ENCODE peak calls at places on chromosomes 11 and 22, in six cellular contexts. One of them, this sample, is unnamed.

GRCh38 chr11:12867531-12867930 is 141.6 kb upstream of the RASSF10 start:
- DNase-seq in right lobe of liver: no peak
- DNase-seq in A549: no peak
- DNase-seq in tibial nerve: no peak
- DNase-seq in fibroblast of lung: no peak
- DNase-seq in AG04450: no peak
- DNase-seq in this sample: no peak

GRCh38 chr22:41028841-41029240 is 63.6 kb upstream of the EP300 start:
- DNase-seq in right lobe of liver: no peak
- DNase-seq in A549: peak; percentile 31
- DNase-seq in tibial nerve: no peak
- DNase-seq in fibroblast of lung: peak; percentile 94
- DNase-seq in AG04450: peak; percentile 78
- DNase-seq in this sample: no peak

GRCh38 chr11:12812849-12813248 is 138.6 kb downstream of the TEAD1 start:
- DNase-seq in right lobe of liver: no peak
- DNase-seq in A549: no peak
- DNase-seq in tibial nerve: no peak
- DNase-seq in fibroblast of lung: peak; percentile 50
- DNase-seq in AG04450: no peak
- DNase-seq in this sample: no peak

GRCh38 chr11:119578466-119579220 is 150.4 kb downstream of the NECTIN1 start:
- DNase-seq in right lobe of liver: no peak
- DNase-seq in A549: no peak
- DNase-seq in tibial nerve: no peak
- DNase-seq in fibroblast of lung: no peak
- DNase-seq in AG04450: no peak
- DNase-seq in this sample: no peak

GRCh38 chr22:32063701-32064100 is 20.6 kb downstream of the SLC5A1 start:
- DNase-seq in right lobe of liver: no peak
- DNase-seq in A549: no peak
- DNase-seq in tibial nerve: no peak
- DNase-seq in fibroblast of lung: no peak
- DNase-seq in AG04450: no peak
- DNase-seq in this sample: no peak

GRCh38 chr11:113504586-113504985 is 29.4 kb upstream of the DRD2 start:
- DNase-seq in right lobe of liver: no peak
- DNase-seq in A549: no peak
- DNase-seq in tibial nerve: no peak
- DNase-seq in fibroblast of lung: no peak
- DNase-seq in AG04450: no peak
- DNase-seq in this sample: no peak

GRCh38 chr11:45805305-45806071 is 539 bp downstream of the SLC35C1 start:
- DNase-seq in right lobe of liver: peak; percentile 48
- DNase-seq in A549: peak; percentile 28
- DNase-seq in tibial nerve: no peak
- DNase-seq in fibroblast of lung: peak; percentile 87
- DNase-seq in AG04450: no peak
- DNase-seq in this sample: no peak

GRCh38 chr22:27667121-27667843 is 134.3 kb downstream of the MN1 start:
- DNase-seq in right lobe of liver: no peak
- DNase-seq in A549: no peak
- DNase-seq in tibial nerve: no peak
- DNase-seq in fibroblast of lung: peak; percentile 96
- DNase-seq in AG04450: no peak
- DNase-seq in this sample: no peak

GRCh38 chr11:210803-211180 is 3.3 kb downstream of the RIC8A start:
- DNase-seq in right lobe of liver: peak; percentile 38
- DNase-seq in A549: no peak
- DNase-seq in tibial nerve: no peak
- DNase-seq in fibroblast of lung: no peak
- DNase-seq in AG04450: no peak
- DNase-seq in this sample: no peak

GRCh38 chr11:72150882-72151281 is 15.4 kb downstream of the FOLR3 start:
- DNase-seq in right lobe of liver: no peak
- DNase-seq in A549: no peak
- DNase-seq in tibial nerve: no peak
- DNase-seq in fibroblast of lung: no peak
- DNase-seq in AG04450: no peak
- DNase-seq in this sample: no peak

GRCh38 chr22:46602025-46602424 is 18.2 kb upstream of the GRAMD4 start:
- DNase-seq in right lobe of liver: no peak
- DNase-seq in A549: no peak
- DNase-seq in tibial nerve: no peak
- DNase-seq in fibroblast of lung: no peak
- DNase-seq in AG04450: no peak
- DNase-seq in this sample: no peak

GRCh38 chr22:23467721-23468294 is 112.3 kb downstream of the IGLL1 start:
- DNase-seq in right lobe of liver: no peak
- DNase-seq in A549: no peak
- DNase-seq in tibial nerve: no peak
- DNase-seq in fibroblast of lung: no peak
- DNase-seq in AG04450: no peak
- DNase-seq in this sample: no peak

GRCh38 chr22:29190051-29190450 is 15.6 kb upstream of the EMID1 start:
- DNase-seq in right lobe of liver: no peak
- DNase-seq in A549: no peak
- DNase-seq in tibial nerve: no peak
- DNase-seq in fibroblast of lung: no peak
- DNase-seq in AG04450: no peak
- DNase-seq in this sample: no peak

GRCh38 chr11:77322506-77322905 is 21.0 kb upstream of the GDPD4 start:
- DNase-seq in right lobe of liver: no peak
- DNase-seq in A549: no peak
- DNase-seq in tibial nerve: no peak
- DNase-seq in fibroblast of lung: peak; percentile 94
- DNase-seq in AG04450: peak; percentile 49
- DNase-seq in this sample: no peak

GRCh38 chr11:79174045-79175008 is 266.5 kb downstream of the TENM4 start:
- DNase-seq in right lobe of liver: no peak
- DNase-seq in A549: no peak
- DNase-seq in tibial nerve: no peak
- DNase-seq in fibroblast of lung: peak; percentile 53
- DNase-seq in AG04450: no peak
- DNase-seq in this sample: no peak

GRCh38 chr22:27461470-27461869 is 340.1 kb downstream of the MN1 start:
- DNase-seq in right lobe of liver: no peak
- DNase-seq in A549: peak; percentile 58
- DNase-seq in tibial nerve: no peak
- DNase-seq in fibroblast of lung: peak; percentile 97
- DNase-seq in AG04450: peak; percentile 72
- DNase-seq in this sample: no peak

GRCh38 chr11:14454861-14455632 is 44.6 kb downstream of the COPB1 start:
- DNase-seq in right lobe of liver: no peak
- DNase-seq in A549: peak; percentile 37
- DNase-seq in tibial nerve: no peak
- DNase-seq in fibroblast of lung: no peak
- DNase-seq in AG04450: no peak
- DNase-seq in this sample: no peak

GRCh38 chr11:57500926-57501325 is 14.6 kb downstream of the SLC43A1 start:
- DNase-seq in right lobe of liver: no peak
- DNase-seq in A549: no peak
- DNase-seq in tibial nerve: no peak
- DNase-seq in fibroblast of lung: no peak
- DNase-seq in AG04450: no peak
- DNase-seq in this sample: no peak

GRCh38 chr11:35145249-35145648 is 6.3 kb downstream of the CD44 start:
- DNase-seq in right lobe of liver: no peak
- DNase-seq in A549: no peak
- DNase-seq in tibial nerve: no peak
- DNase-seq in fibroblast of lung: peak; percentile 73
- DNase-seq in AG04450: no peak
- DNase-seq in this sample: no peak

GRCh38 chr11:45102810-45103621 is 43.4 kb upstream of the PRDM11 start:
- DNase-seq in right lobe of liver: peak; percentile 64
- DNase-seq in A549: peak; percentile 66
- DNase-seq in tibial nerve: no peak
- DNase-seq in fibroblast of lung: peak; percentile 82
- DNase-seq in AG04450: no peak
- DNase-seq in this sample: no peak

DNA sequence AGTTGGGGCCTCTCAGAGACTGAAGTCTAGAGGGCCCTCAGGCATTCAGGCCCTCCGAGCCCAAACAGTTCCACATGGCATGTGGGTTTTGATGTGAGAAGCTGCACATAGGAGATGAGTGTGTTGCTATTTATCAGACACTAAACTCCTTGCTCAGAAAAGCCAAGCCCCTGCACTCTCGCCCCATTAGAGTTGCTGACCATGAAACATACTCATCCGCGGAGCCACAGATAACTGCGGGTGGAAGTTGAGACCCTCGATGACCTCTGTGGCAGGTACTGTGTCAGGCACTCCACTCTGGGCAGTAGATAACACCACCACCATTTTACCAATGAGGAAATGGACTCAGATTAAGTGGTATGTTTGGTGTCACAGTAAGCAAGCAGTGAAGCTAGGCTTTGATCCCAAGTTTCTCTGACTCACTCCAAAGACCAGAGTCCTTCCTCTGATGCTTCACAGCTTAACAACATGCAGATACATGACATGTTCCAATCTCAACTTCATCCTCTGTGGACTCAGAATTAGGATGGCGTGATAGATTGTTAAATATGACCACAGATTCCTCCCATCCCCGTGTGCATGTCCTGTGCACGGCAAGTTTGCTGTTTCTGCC is 202.1 kb downstream of the ADAMTS15 start:
- DNase-seq in right lobe of liver: no peak
- DNase-seq in A549: no peak
- DNase-seq in tibial nerve: no peak
- DNase-seq in fibroblast of lung: peak; percentile 47
- DNase-seq in AG04450: no peak
- DNase-seq in this sample: no peak
- H3K27ac ChIP-seq in right lobe of liver: no peak overlapping the region
- H3K27ac ChIP-seq in A549: no peak overlapping the region
- H3K27ac ChIP-seq in tibial nerve: no peak overlapping the region
- H3K27ac ChIP-seq in fibroblast of lung: no peak overlapping the region
- H3K27ac ChIP-seq in AG04450: no peak overlapping the region
- H3K27ac ChIP-seq in this sample: no peak overlapping the region

DNA sequence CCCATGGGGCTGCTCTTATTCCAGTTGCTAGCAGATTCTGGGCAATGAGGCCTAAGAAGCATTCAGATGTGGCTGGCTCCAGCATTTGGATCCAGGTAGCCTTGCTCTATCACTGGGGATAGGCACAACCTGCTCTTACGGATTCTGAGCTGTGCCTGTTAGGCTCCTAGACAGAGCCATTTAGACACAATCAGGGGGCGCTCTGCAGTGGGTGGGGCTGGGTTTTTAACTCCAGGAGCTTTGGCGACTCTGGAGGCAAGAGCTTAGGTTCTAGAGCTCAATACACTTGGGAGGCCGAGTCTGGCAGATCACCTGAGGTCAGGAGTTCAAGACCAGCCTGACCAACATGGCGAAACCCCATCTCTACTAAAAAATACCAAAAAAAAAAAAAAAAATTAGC is 32.0 kb downstream of the KCNC1 start:
- DNase-seq in right lobe of liver: no peak
- DNase-seq in A549: peak; percentile 20
- DNase-seq in tibial nerve: no peak
- DNase-seq in fibroblast of lung: no peak
- DNase-seq in AG04450: no peak
- DNase-seq in this sample: peak; percentile 24
- TF ChIP-seq CTCF in right lobe of liver: no peak
- TF ChIP-seq CTCF in A549: no peak
- TF ChIP-seq CTCF in tibial nerve: no peak
- TF ChIP-seq CTCF in fibroblast of lung: peak; percentile 11
- TF ChIP-seq CTCF in AG04450: peak; percentile 3
- TF ChIP-seq CTCF in this sample: no peak

GRCh38 chr11:73172992-73173656 is 31.0 kb upstream of the FCHSD2 start:
- DNase-seq in right lobe of liver: no peak
- DNase-seq in A549: no peak
- DNase-seq in tibial nerve: no peak
- DNase-seq in fibroblast of lung: no peak
- DNase-seq in AG04450: no peak
- DNase-seq in this sample: no peak
- H3K27ac ChIP-seq in right lobe of liver: no peak overlapping the region
- H3K27ac ChIP-seq in A549: no peak overlapping the region
- H3K27ac ChIP-seq in tibial nerve: no peak overlapping the region
- H3K27ac ChIP-seq in fibroblast of lung: no peak overlapping the region
- H3K27ac ChIP-seq in AG04450: no peak overlapping the region
- H3K27ac ChIP-seq in this sample: no peak overlapping the region

GRCh38 chr11:115623021-115623451 is 118.8 kb upstream of the CADM1 start:
- DNase-seq in right lobe of liver: no peak
- DNase-seq in A549: peak; percentile 23
- DNase-seq in tibial nerve: no peak
- DNase-seq in fibroblast of lung: peak; percentile 99
- DNase-seq in AG04450: peak; percentile 97
- DNase-seq in this sample: peak; percentile 31

GRCh38 chr11:115627071-115627470 is 122.9 kb upstream of the CADM1 start:
- DNase-seq in right lobe of liver: no peak
- DNase-seq in A549: no peak
- DNase-seq in tibial nerve: no peak
- DNase-seq in fibroblast of lung: no peak
- DNase-seq in AG04450: no peak
- DNase-seq in this sample: no peak

GRCh38 chr11:115626414-115626813 is 122.2 kb upstream of the CADM1 start:
- DNase-seq in right lobe of liver: no peak
- DNase-seq in A549: no peak
- DNase-seq in tibial nerve: no peak
- DNase-seq in fibroblast of lung: peak; percentile 71
- DNase-seq in AG04450: no peak
- DNase-seq in this sample: no peak

GRCh38 chr11:115627666-115628460 is 123.6 kb upstream of the CADM1 start:
- DNase-seq in right lobe of liver: no peak
- DNase-seq in A549: no peak
- DNase-seq in tibial nerve: no peak
- DNase-seq in fibroblast of lung: no peak
- DNase-seq in AG04450: no peak
- DNase-seq in this sample: no peak

DNA sequence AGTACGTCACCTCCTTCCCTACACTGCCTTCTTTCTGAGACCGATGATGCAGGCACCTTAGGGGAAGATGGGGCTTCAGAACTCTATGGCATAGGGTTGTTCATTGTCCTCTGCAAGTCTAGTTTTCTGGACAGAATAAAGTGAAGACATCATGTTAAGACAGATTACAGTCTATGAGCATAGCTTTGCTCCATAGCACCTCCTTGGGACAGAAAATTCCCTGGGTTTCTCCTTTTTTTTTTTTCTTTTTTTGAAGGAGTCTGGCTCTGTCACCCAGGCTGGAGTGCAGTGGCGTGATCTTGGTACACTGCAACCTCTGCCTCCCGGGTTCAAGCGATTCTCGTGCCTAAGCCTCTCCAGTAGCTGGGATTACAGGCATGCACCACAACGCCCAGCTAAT is 119.8 kb upstream of the CADM1 start:
- DNase-seq in right lobe of liver: no peak
- DNase-seq in A549: no peak
- DNase-seq in tibial nerve: no peak
- DNase-seq in fibroblast of lung: no peak
- DNase-seq in AG04450: no peak
- DNase-seq in this sample: no peak
- TF ChIP-seq CTCF in right lobe of liver: no peak
- TF ChIP-seq CTCF in A549: no peak
- TF ChIP-seq CTCF in tibial nerve: no peak
- TF ChIP-seq CTCF in fibroblast of lung: no peak
- TF ChIP-seq CTCF in AG04450: no peak
- TF ChIP-seq CTCF in this sample: no peak

GRCh38 chr22:21636629-21637218 is 4.2 kb downstream of the CCDC116 start:
- DNase-seq in right lobe of liver: no peak
- DNase-seq in A549: no peak
- DNase-seq in tibial nerve: no peak
- DNase-seq in fibroblast of lung: no peak
- DNase-seq in AG04450: no peak
- DNase-seq in this sample: no peak
- H3K27ac ChIP-seq in right lobe of liver: no peak overlapping the region
- H3K27ac ChIP-seq in A549: no peak overlapping the region
- H3K27ac ChIP-seq in tibial nerve: no peak overlapping the region
- H3K27ac ChIP-seq in fibroblast of lung: no peak overlapping the region
- H3K27ac ChIP-seq in AG04450: no peak overlapping the region
- H3K27ac ChIP-seq in this sample: no peak overlapping the region

GRCh38 chr11:76237914-76238313 is 31.6 kb upstream of the WNT11 start:
- DNase-seq in right lobe of liver: no peak
- DNase-seq in A549: peak; percentile 68
- DNase-seq in tibial nerve: no peak
- DNase-seq in fibroblast of lung: no peak
- DNase-seq in AG04450: no peak
- DNase-seq in this sample: no peak
- TF ChIP-seq CTCF in right lobe of liver: no peak
- TF ChIP-seq CTCF in A549: peak; percentile 12
- TF ChIP-seq CTCF in tibial nerve: no peak
- TF ChIP-seq CTCF in fibroblast of lung: no peak
- TF ChIP-seq CTCF in AG04450: peak; percentile 14
- TF ChIP-seq CTCF in this sample: no peak